ENCODE peak calls at places on chromosomes 2 and 18, in six cellular contexts. B is AG08396; V is GM06990; Z is neural crest cell; F is nucleus accumbens; S is stimulated activated CD4-positive, alpha-beta T cell treated with anti-CD3 and anti-CD28 coated beads, Interleukin-1b, Interleukin-23, amount 100 ng/mL, for 4 hours. L is an unnamed sample.

GRCh38 chr2:70141754-70142589 is 48.8 kb downstream of the C2orf42 start:
- DNase-seq in S (peak), V (no peak), Z (peak), B (peak), F (no peak), L (peak)

GRCh38 chr2:120226296-120226695 is 3.1 kb upstream of the TMEM185B start:
- DNase-seq in B (no peak), F (no peak), S (no peak), V (no peak), Z (no peak), L (no peak)

GRCh38 chr2:120352701-120353590 is 7.0 kb downstream of the INHBB start:
- DNase-seq in S (no peak), B (no peak), V (no peak), F (no peak), Z (no peak), L (peak)

GRCh38 chr2:216804357-216805350 is 55.2 kb downstream of the TNP1 start:
- DNase-seq in V (no peak), B (no peak), F (no peak), Z (no peak), S (no peak), L (no peak)

GRCh38 chr2:83006991-83007390 is 1452.1 kb downstream of the SUCLG1 start:
- DNase-seq in Z (no peak), V (no peak), B (no peak), S (no peak), F (no peak), L (no peak)

GRCh38 chr2:30180230-30180629 is 33.4 kb downstream of the YPEL5 start:
- DNase-seq in B (no peak), Z (no peak), S (no peak), V (no peak), F (no peak), L (no peak)

GRCh38 chr2:222575618-222576017 is 80.3 kb downstream of the FARSB start:
- DNase-seq in F (no peak), V (no peak), B (no peak), S (no peak), Z (no peak), L (no peak)

GRCh38 chr2:53744395-53745065 is 23.1 kb upstream of the CHAC2 start:
- DNase-seq in B (no peak), S (no peak), Z (no peak), F (no peak), V (no peak), L (no peak)

GRCh38 chr2:132721938-132722337 is 51.9 kb upstream of the LYPD1 start:
- DNase-seq in F (no peak), B (no peak), Z (no peak), V (no peak), S (no peak), L (no peak)

GRCh38 chr18:45962866-45963265 is 4.3 kb downstream of the EPG5 start:
- DNase-seq in S (no peak), Z (no peak), F (no peak), B (peak), V (no peak), L (peak)

GRCh38 chr18:74631242-74632087 is 33.8 kb downstream of the ZNF407 start:
- DNase-seq in B (peak), F (no peak), V (no peak), Z (no peak), S (no peak), L (no peak)

GRCh38 chr2:207711750-207712487 is 479 bp downstream of the CCNYL1 start:
- DNase-seq in S (peak), B (peak), Z (peak), F (peak), V (peak), L (peak)

GRCh38 chr18:57029761-57030160 is 117.1 kb upstream of the BOD1L2 start:
- DNase-seq in B (no peak), S (no peak), Z (no peak), F (no peak), V (no peak), L (no peak)

GRCh38 chr18:21181763-21182162 is 60.3 kb upstream of the GREB1L start:
- DNase-seq in F (no peak), V (no peak), Z (no peak), B (no peak), S (no peak), L (no peak)

GRCh38 chr18:42892181-42892580 is 223.3 kb downstream of the RIT2 start:
- DNase-seq in F (no peak), V (no peak), B (no peak), S (no peak), Z (no peak), L (no peak)

GRCh38 chr2:127537644-127538043 is 2.2 kb downstream of the MYO7B start:
- DNase-seq in F (no peak), S (no peak), B (no peak), Z (no peak), V (no peak), L (no peak)

GRCh38 chr2:8333177-8333831 is 348.6 kb upstream of the ID2 start:
- DNase-seq in S (no peak), V (no peak), Z (no peak), B (no peak), F (no peak), L (no peak)

GRCh38 chr2:239979243-239980023 is 45.7 kb downstream of the NDUFA10 start:
- DNase-seq in V (no peak), F (peak), Z (peak), B (no peak), S (no peak), L (no peak)

GRCh38 chr2:125296742-125297141 is 1271.7 kb downstream of the CNTNAP5 start:
- DNase-seq in B (no peak), S (no peak), F (no peak), V (no peak), Z (no peak), L (no peak)

GRCh38 chr2:197556456-197556855 is 40.6 kb downstream of the MOB4 start:
- DNase-seq in S (no peak), F (no peak), V (no peak), Z (no peak), B (no peak), L (no peak)

GRCh38 chr2:67581751-67582150 is 184.6 kb downstream of the ETAA1 start:
- DNase-seq in Z (no peak), S (no peak), F (no peak), V (no peak), B (no peak), L (no peak)

GRCh38 chr2:237315170-237315880 is 98.6 kb downstream of the COL6A3 start:
- DNase-seq in F (peak), S (no peak), B (peak), V (no peak), Z (peak), L (peak)

GRCh38 chr2:16581241-16581640 is 84.4 kb downstream of the CYRIA start:
- DNase-seq in V (no peak), Z (no peak), F (no peak), S (no peak), B (no peak), L (no peak)

GRCh38 chr2:46183426-46183825 is 113.8 kb upstream of the EPAS1 start:
- DNase-seq in B (no peak), V (no peak), S (no peak), Z (no peak), F (no peak), L (no peak)

GRCh38 chr18:76715012-76715608 is 107.2 kb upstream of the ZNF236 start:
- DNase-seq in B (no peak), F (no peak), Z (no peak), S (no peak), V (no peak), L (no peak)

GRCh38 chr2:237092506-237092905 is 6.8 kb downstream of the COPS8 start:
- DNase-seq in F (no peak), S (no peak), B (no peak), V (no peak), Z (no peak), L (no peak)

GRCh38 chr2:237257471-237257951 is 156.5 kb downstream of the COL6A3 start:
- DNase-seq in S (no peak), V (no peak), F (no peak), Z (no peak), B (peak), L (no peak)

GRCh38 chr18:71831039-71831438 is 713.1 kb downstream of the CBLN2 start:
- DNase-seq in S (no peak), Z (no peak), F (no peak), B (no peak), V (no peak), L (no peak)

GRCh38 chr2:39488450-39488849 is 51.4 kb upstream of the MAP4K3 start:
- DNase-seq in V (no peak), B (no peak), S (no peak), Z (no peak), F (no peak), L (no peak)

GRCh38 chr2:103788875-103789715 is 1027.3 kb downstream of the TMEM182 start:
- DNase-seq in F (peak), B (no peak), S (no peak), V (no peak), Z (no peak), L (peak)

GRCh38 chr2:18546586-18546985 is 13.9 kb downstream of the RDH14 start:
- DNase-seq in B (no peak), S (no peak), V (no peak), F (no peak), Z (no peak), L (no peak)

GRCh38 chr2:174083843-174084458 is 118.8 kb upstream of the SP3 start:
- DNase-seq in V (no peak), B (no peak), S (no peak), Z (no peak), F (no peak), L (no peak)

GRCh38 chr2:232075080-232075479 is 113.6 kb downstream of the DIS3L2 start:
- DNase-seq in V (no peak), B (peak), Z (no peak), F (no peak), S (no peak), L (no peak)

GRCh38 chr2:215136669-215137328 is 1.6 kb downstream of the ABCA12 start:
- DNase-seq in Z (no peak), B (no peak), S (no peak), F (no peak), V (peak), L (no peak)

L was measured in H54.